ENCODE peak calls at places on chromosomes 11 and 22, in five cellular contexts. B is H1, E is kidney, J is heart left ventricle, U is sigmoid colon. N is an unnamed sample.

GRCh38 chr22:31039393-31039792 is 41.7 kb upstream of the SMTN start:
- DNase-seq in B (no peak), J (peak; percentile 36), E (peak; percentile 76), U (peak; percentile 86), N (no peak)

GRCh38 chr11:23569134-23569533 is 708.9 kb upstream of the CCDC179 start:
- DNase-seq in E (no peak), J (no peak), U (no peak), B (no peak), N (no peak)

GRCh38 chr22:32623943-32624342 is 149.3 kb downstream of the FBXO7 start:
- DNase-seq in J (peak; percentile 65), U (peak; percentile 90), B (no peak), E (peak; percentile 82), N (no peak)

GRCh38 chr11:130088909-130089668 is 19.4 kb downstream of the APLP2 start:
- DNase-seq in E (no peak), J (no peak), U (no peak), B (no peak), N (no peak)

GRCh38 chr11:101003468-101003867 is 126.1 kb downstream of the PGR start:
- DNase-seq in E (no peak), U (no peak), J (no peak), B (no peak), N (peak; percentile 16)

GRCh38 chr22:37010174-37010573 is 9.1 kb downstream of the TST start:
- DNase-seq in U (no peak), J (peak; percentile 3), E (peak; percentile 43), B (no peak), N (no peak)

GRCh38 chr11:78019808-78020207 is 3.3 kb downstream of the KCTD14 start:
- DNase-seq in E (no peak), B (no peak), U (no peak), J (no peak), N (no peak)

GRCh38 chr11:12800032-12800671 is 125.9 kb downstream of the TEAD1 start:
- DNase-seq in B (no peak), J (no peak), E (no peak), U (no peak), N (no peak)

GRCh38 chr11:111441443-111441842 is 62.4 kb upstream of the POU2AF1 start:
- DNase-seq in U (peak; percentile 78), B (no peak), J (no peak), E (no peak), N (no peak)

GRCh38 chr11:12731841-12732336 is 57.7 kb downstream of the TEAD1 start:
- DNase-seq in J (no peak), B (no peak), E (no peak), U (no peak), N (no peak)

GRCh38 chr11:38411149-38411548 is 1813.1 kb upstream of the RAG2 start:
- DNase-seq in U (no peak), E (no peak), B (no peak), J (no peak), N (no peak)

GRCh38 chr11:124898711-124899110 is 1.0 kb upstream of the ROBO4 start:
- DNase-seq in E (peak; percentile 83), J (peak; percentile 78), U (peak; percentile 67), B (peak; percentile 47), N (no peak)

GRCh38 chr11:36454551-36454950 is 55.5 kb downstream of the TRAF6 start:
- DNase-seq in E (no peak), J (no peak), U (no peak), B (peak; percentile 50), N (no peak)

GRCh38 chr22:17436981-17437410 is 67.7 kb downstream of the CECR2 start:
- DNase-seq in J (no peak), U (no peak), B (no peak), E (no peak), N (no peak)

GRCh38 chr11:117010808-117011540 is 87.3 kb downstream of the SIK3 start:
- DNase-seq in J (no peak), U (no peak), E (no peak), B (no peak), N (no peak)

GRCh38 chr11:134542401-134543143 is 130.5 kb upstream of the B3GAT1 start:
- DNase-seq in U (peak; percentile 53), E (no peak), B (peak; percentile 40), J (no peak), N (no peak)

GRCh38 chr11:67117667-67118058 is 1.4 kb upstream of the KDM2A start:
- DNase-seq in E (peak; percentile 82), B (peak; percentile 66), U (peak; percentile 68), J (peak; percentile 37), N (no peak)

GRCh38 chr22:31092161-31092560 is 11.0 kb downstream of the SMTN start:
- DNase-seq in U (no peak), E (no peak), B (no peak), J (no peak), N (no peak)

GRCh38 chr11:65958306-65958705 is 3.2 kb upstream of the SART1 start:
- DNase-seq in E (no peak), U (no peak), B (no peak), J (no peak), N (no peak)

GRCh38 chr11:2089536-2090165 is 49.5 kb downstream of the IGF2 start:
- DNase-seq in E (no peak), J (no peak), B (peak; percentile 63), U (peak; percentile 49), N (peak; percentile 62)

GRCh38 chr11:130477646-130478203 is 29.3 kb downstream of the ADAMTS15 start:
- DNase-seq in E (no peak), J (no peak), B (no peak), U (no peak), N (no peak)

GRCh38 chr11:65501005-65501529 is 2.2 kb downstream of the MALAT1 start:
- DNase-seq in E (no peak), J (no peak), B (no peak), U (no peak), N (no peak)

GRCh38 chr22:27801197-27801615 is 350 bp downstream of the MN1 start:
- DNase-seq in B (peak; percentile 81), J (no peak), U (no peak), E (no peak), N (no peak)

GRCh38 chr11:42951266-42951665 is 360.5 kb upstream of the API5 start:
- DNase-seq in E (no peak), U (no peak), J (no peak), B (no peak), N (no peak)

GRCh38 chr11:27459191-27459590 is 13.4 kb downstream of the LGR4 start:
- DNase-seq in E (no peak), J (no peak), B (no peak), U (no peak), N (no peak)

GRCh38 chr11:122784325-122785155 is 53.8 kb upstream of the CRTAM start:
- DNase-seq in B (no peak), E (no peak), U (peak; percentile 77), J (no peak), N (no peak)

GRCh38 chr11:131193101-131193501 is 177.3 kb upstream of the NTM start:
- DNase-seq in J (no peak), B (no peak), U (no peak), E (no peak), N (no peak)

GRCh38 chr22:29457730-29458129 is 19.3 kb downstream of the RFPL1 start:
- DNase-seq in U (no peak), J (no peak), B (peak; percentile 70), E (no peak), N (peak; percentile 71)

GRCh38 chr11:20536784-20537183 is 62.6 kb upstream of the SLC6A5 start:
- DNase-seq in J (no peak), E (no peak), U (no peak), B (no peak), N (peak; percentile 16)

GRCh38 chr11:108319541-108320145 is 96.8 kb downstream of the ATM start:
- DNase-seq in B (no peak), U (no peak), J (no peak), E (no peak), N (no peak)

GRCh38 chr11:64268028-64268686 is 16.3 kb downstream of the BAD start:
- DNase-seq in J (peak; percentile 49), B (no peak), E (no peak), U (no peak), N (no peak)

GRCh38 chr22:45830531-45831245 is 146.3 kb downstream of the WNT7B start:
- DNase-seq in U (no peak), J (no peak), E (no peak), B (no peak), N (no peak)

GRCh38 chr22:17370036-17370765 is 941 bp downstream of the CECR2 start:
- DNase-seq in E (peak; percentile 76), U (no peak), B (peak; percentile 61), J (peak; percentile 33), N (peak; percentile 21)

GRCh38 chr11:125886997-125887372 is 483 bp upstream of the HYLS1 start:
- DNase-seq in B (no peak), E (peak; percentile 85), U (peak; percentile 74), J (peak; percentile 56), N (no peak)

GRCh38 chr22:17982572-17983141 is 41.7 kb downstream of the MICAL3 start:
- DNase-seq in U (no peak), E (no peak), J (no peak), B (no peak), N (no peak)

GRCh38 chr22:37300551-37301017 is 18.3 kb downstream of the CYTH4 start:
- DNase-seq in B (no peak), J (no peak), E (no peak), U (no peak), N (no peak)

GRCh38 chr11:70796601-70797000 is 398.3 kb downstream of the CTTN start:
- DNase-seq in B (peak; percentile 53), U (no peak), J (no peak), E (no peak), N (no peak)
- H3K9me3 ChIP-seq in B (peaks cover 12% of the 10 kb centered on the region), U (peaks cover 12% of the 10 kb centered on the region), J (peaks cover 31% of the 10 kb centered on the region), E (peaks cover 18% of the 10 kb centered on the region), N (no peaks in the 10 kb centered on the region)

GRCh38 chr11:60703374-60703773 is 4.0 kb downstream of the MS4A8 start:
- DNase-seq in J (no peak), U (no peak), B (no peak), E (no peak), N (no peak)
- H3K4me1 ChIP-seq in J (no peaks in the 10 kb centered on the region), U (no peaks in the 10 kb centered on the region), B (no peaks in the 10 kb centered on the region), E (no peaks in the 10 kb centered on the region), N (no peaks in the 10 kb centered on the region)

GRCh38 chr11:99068832-99069231 is 48.1 kb downstream of the CNTN5 start:
- DNase-seq in U (no peak), J (no peak), E (no peak), B (no peak), N (no peak)

GRCh38 chr11:99069831-99070444 is 49.2 kb downstream of the CNTN5 start:
- DNase-seq in E (peak; percentile 32), B (peak; percentile 51), J (no peak), U (peak; percentile 48), N (peak; percentile 59)

GRCh38 chr11:99063331-99063730 is 42.6 kb downstream of the CNTN5 start:
- DNase-seq in J (no peak), U (no peak), B (no peak), E (no peak), N (no peak)

GRCh38 chr11:99066609-99067008 is 45.9 kb downstream of the CNTN5 start:
- DNase-seq in B (no peak), E (no peak), U (no peak), J (no peak), N (no peak)
- H3K9me3 ChIP-seq in B (no peaks in the 10 kb centered on the region), E (no peaks in the 10 kb centered on the region), U (no peaks in the 10 kb centered on the region), J (no peaks in the 10 kb centered on the region), N (no peaks in the 10 kb centered on the region)

GRCh38 chr11:7577883-7578242 is 64.1 kb downstream of the PPFIBP2 start:
- DNase-seq in B (no peak), U (no peak), J (no peak), E (no peak), N (peak; percentile 12)
- H3K4me1 ChIP-seq in B (peaks cover 43% of the 10 kb centered on the region), U (peaks cover 31% of the 10 kb centered on the region), J (peaks cover 75% of the 10 kb centered on the region), E (peaks cover 47% of the 10 kb centered on the region), N (peaks cover 20% of the 10 kb centered on the region)

GRCh38 chr22:49295465-49295743 is 532.3 kb downstream of the BRD1 start:
- DNase-seq in U (no peak), J (no peak), B (no peak), E (no peak), N (no peak)
- H3K9me3 ChIP-seq in U (no peaks in the 10 kb centered on the region), J (peaks cover 19% of the 10 kb centered on the region), B (no peaks in the 10 kb centered on the region), E (peaks cover 3% of the 10 kb centered on the region), N (no peaks in the 10 kb centered on the region)

N was measured in BE2C.